ENCODE peak calls at places on chromosomes 4 and X, in six cellular contexts. S is HuH-7.5; L is effector CD4-positive, alpha-beta T cell; T is testis; V is mesenteric fat pad; Z is NCI-H526. A is an unnamed sample.

GRCh38 chrX:116318672-116319071 is 117.7 kb upstream of the SLC6A14 start:
- DNase-seq in S (no peak), L (no peak), T (no peak), V (peak; percentile 30), Z (no peak), A (no peak)

GRCh38 chr4:103046416-103047290 is 27.1 kb upstream of the SLC9B1 start:
- DNase-seq in S (peak; percentile 7), L (peak; percentile 25), T (peak; percentile 26), V (no peak), Z (no peak), A (peak; percentile 63)

GRCh38 chr4:82839624-82840023 is 41.0 kb upstream of the SCD5 start:
- DNase-seq in S (no peak), L (no peak), T (no peak), V (no peak), Z (no peak), A (no peak)

GRCh38 chr4:153188966-153189801 is 15.1 kb upstream of the TRIM2 start:
- DNase-seq in S (no peak), L (no peak), T (no peak), V (no peak), Z (no peak), A (no peak)

GRCh38 chr4:65831828-65832227 is 161.5 kb upstream of the EPHA5 start:
- DNase-seq in S (no peak), L (no peak), T (no peak), V (no peak), Z (no peak), A (no peak)

GRCh38 chr4:140930556-140930955 is 174.4 kb upstream of the TBC1D9 start:
- DNase-seq in S (no peak), L (no peak), T (no peak), V (no peak), Z (no peak), A (no peak)

GRCh38 chr4:132642196-132642817 is 506.8 kb upstream of the PCDH10 start:
- DNase-seq in S (peak; percentile 7), L (no peak), T (peak; percentile 43), V (no peak), Z (peak; percentile 33), A (no peak)

GRCh38 chr4:83285022-83285387 is 407 bp upstream of the COQ2 start:
- DNase-seq in S (peak; percentile 21), L (no peak), T (no peak), V (no peak), Z (no peak), A (no peak)

GRCh38 chrX:132480581-132481203 is 8.1 kb downstream of the MBNL3 start:
- DNase-seq in S (no peak), L (peak; percentile 37), T (peak; percentile 27), V (no peak), Z (peak; percentile 76), A (peak; percentile 9)

GRCh38 chrX:154025230-154025629 is 5.5 kb upstream of the IRAK1 start:
- DNase-seq in S (no peak), L (no peak), T (no peak), V (no peak), Z (no peak), A (no peak)

GRCh38 chr4:4433941-4434340 is 47.0 kb downstream of the NSG1 start:
- DNase-seq in S (no peak), L (no peak), T (no peak), V (no peak), Z (no peak), A (no peak)

GRCh38 chr4:110733901-110734300 is 111.0 kb upstream of the PITX2 start:
- DNase-seq in S (no peak), L (no peak), T (no peak), V (no peak), Z (no peak), A (no peak)

GRCh38 chr4:38857354-38858096 is 908 bp upstream of the TLR6 start:
- DNase-seq in S (no peak), L (no peak), T (no peak), V (no peak), Z (no peak), A (no peak)

GRCh38 chr4:42262701-42263490 is 110.4 kb upstream of the BEND4 start:
- DNase-seq in S (no peak), L (no peak), T (no peak), V (no peak), Z (no peak), A (no peak)

GRCh38 chr4:114019276-114019971 is 40.0 kb upstream of the ARSJ start:
- DNase-seq in S (no peak), L (no peak), T (no peak), V (no peak), Z (no peak), A (no peak)

GRCh38 chr4:41744572-41745291 is 3.8 kb downstream of the PHOX2B start:
- DNase-seq in S (no peak), L (no peak), T (no peak), V (no peak), Z (no peak), A (no peak)

GRCh38 chr4:6943012-6943869 is 33.6 kb downstream of the TBC1D14 start:
- DNase-seq in S (no peak), L (no peak), T (no peak), V (no peak), Z (no peak), A (no peak)

GRCh38 chr4:175373031-175373430 is 439.0 kb downstream of the GPM6A start:
- DNase-seq in S (no peak), L (no peak), T (no peak), V (no peak), Z (no peak), A (no peak)

GRCh38 chrX:47264507-47265173 is 31.8 kb downstream of the USP11 start:
- DNase-seq in S (no peak), L (no peak), T (peak; percentile 54), V (no peak), Z (no peak), A (no peak)

GRCh38 chrX:32451954-32452518 is 759.3 kb downstream of the DMD start:
- DNase-seq in S (no peak), L (no peak), T (no peak), V (no peak), Z (no peak), A (no peak)

GRCh38 chr4:1903035-1903434 is 31.8 kb downstream of the NSD2 start:
- DNase-seq in S (no peak), L (no peak), T (no peak), V (no peak), Z (no peak), A (no peak)

GRCh38 chrX:45775462-45775861 is 574.8 kb upstream of the DIPK2B start:
- DNase-seq in S (no peak), L (no peak), T (no peak), V (no peak), Z (no peak), A (no peak)

GRCh38 chr4:83381173-83381572 is 46.5 kb upstream of the HPSE start:
- DNase-seq in S (no peak), L (no peak), T (no peak), V (no peak), Z (no peak), A (no peak)

GRCh38 chr4:183831026-183831446 is 74.1 kb upstream of the STOX2 start:
- DNase-seq in S (no peak), L (no peak), T (no peak), V (no peak), Z (no peak), A (no peak)

GRCh38 chr4:56791316-56791715 is 30.2 kb downstream of the SPINK2 start:
- DNase-seq in S (no peak), L (no peak), T (no peak), V (no peak), Z (no peak), A (no peak)

GRCh38 chrX:136692271-136692670 is 44.3 kb downstream of the CD40LG start:
- DNase-seq in S (no peak), L (no peak), T (no peak), V (no peak), Z (no peak), A (no peak)

GRCh38 chr4:154329268-154329858 is 162.2 kb downstream of the DCHS2 start:
- DNase-seq in S (no peak), L (no peak), T (no peak), V (no peak), Z (peak; percentile 67), A (no peak)

A was measured in CD8-positive, alpha-beta memory T cell.